ENCODE peak calls at places on chromosome 9, in seven cellular contexts. T is astrocyte of the cerebellum; P is aorta; C is left cardiac atrium; J is activated naive CD4-positive, alpha-beta T cell; I is epithelial cell of esophagus; X is fibroblast of the aortic adventitia. A is an unnamed sample.

GRCh38 chr9:94921656-94922055 is 195.2 kb downstream of the AOPEP start:
- DNase-seq in P (no peak), X (no peak), J (no peak), T (no peak), C (no peak), I (no peak), A (no peak)

GRCh38 chr9:105244996-105245719 is 707 bp downstream of the SLC44A1 start:
- DNase-seq in C (peak; percentile 35), I (peak; percentile 74), X (no peak), J (peak; percentile 19), P (peak; percentile 81), T (no peak), A (peak; percentile 61)

GRCh38 chr9:88824711-88825110 is 166.6 kb upstream of the S1PR3 start:
- DNase-seq in X (no peak), T (no peak), C (no peak), J (no peak), I (no peak), P (no peak), A (peak; percentile 41)

GRCh38 chr9:96331236-96331947 is 29.4 kb upstream of the HSD17B3 start:
- DNase-seq in J (no peak), I (peak; percentile 53), T (no peak), C (no peak), P (no peak), X (peak; percentile 33), A (peak; percentile 21)

GRCh38 chr9:109232449-109232848 is 65.4 kb upstream of the FRRS1L start:
- DNase-seq in X (peak; percentile 48), J (no peak), C (no peak), I (peak; percentile 94), T (no peak), P (no peak), A (peak; percentile 84)

GRCh38 chr9:7333714-7334113 is 465.9 kb downstream of the DMAC1 start:
- DNase-seq in J (no peak), P (no peak), X (no peak), I (no peak), C (no peak), T (no peak), A (peak; percentile 66)

GRCh38 chr9:112094948-112095779 is 79.9 kb downstream of the SUSD1 start:
- DNase-seq in I (no peak), J (no peak), T (no peak), P (no peak), C (no peak), X (no peak), A (peak; percentile 18)

GRCh38 chr9:3856592-3856991 is 330.8 kb upstream of the RFX3 start:
- DNase-seq in T (peak; percentile 59), J (no peak), C (no peak), I (no peak), P (no peak), X (peak; percentile 40), A (peak; percentile 44)

GRCh38 chr9:114046237-114046755 is 31.8 kb downstream of the AMBP start:
- DNase-seq in P (no peak), T (no peak), I (peak; percentile 61), X (no peak), J (no peak), C (no peak), A (no peak)

GRCh38 chr9:16921855-16922254 is 51.4 kb upstream of the BNC2 start:
- DNase-seq in J (no peak), X (peak; percentile 33), I (peak; percentile 34), C (no peak), P (no peak), T (no peak), A (no peak)

GRCh38 chr9:36163049-36163839 is 5.9 kb upstream of the CCIN start:
- DNase-seq in X (peak; percentile 80), P (peak; percentile 90), C (peak; percentile 67), T (peak; percentile 38), J (no peak), I (no peak), A (peak; percentile 89)

GRCh38 chr9:84828101-84828500 is 158.6 kb downstream of the NTRK2 start:
- DNase-seq in J (no peak), T (no peak), C (no peak), I (no peak), X (no peak), P (no peak), A (no peak)

GRCh38 chr9:90807006-90807405 is 5.4 kb downstream of the SYK start:
- DNase-seq in T (no peak), C (no peak), J (no peak), I (no peak), P (no peak), X (no peak), A (no peak)

GRCh38 chr9:5879419-5880181 is 11.1 kb upstream of the MLANA start:
- DNase-seq in X (peak; percentile 59), T (peak; percentile 15), C (no peak), I (peak; percentile 94), P (no peak), J (no peak), A (peak; percentile 56)

GRCh38 chr9:96015876-96016686 is 140.6 kb downstream of the ERCC6L2 start:
- DNase-seq in X (no peak), J (no peak), C (no peak), T (peak; percentile 28), P (no peak), I (no peak), A (no peak)

GRCh38 chr9:135898634-135899407 is 8.5 kb downstream of the CAMSAP1 start:
- DNase-seq in P (no peak), I (no peak), J (no peak), T (peak; percentile 49), X (peak; percentile 93), C (no peak), A (peak; percentile 67)

GRCh38 chr9:91949946-91950664 is at the start of gene ROR2:
- DNase-seq in P (peak; percentile 82), T (no peak), X (peak; percentile 38), C (peak; percentile 65), I (peak; percentile 35), J (no peak), A (peak; percentile 18)

GRCh38 chr9:89617978-89618377 is 13.2 kb downstream of the GADD45G start:
- DNase-seq in P (no peak), T (no peak), I (no peak), X (no peak), C (no peak), J (no peak), A (no peak)

GRCh38 chr9:14749738-14750137 is 27.2 kb upstream of the CER1 start:
- DNase-seq in T (no peak), J (no peak), P (no peak), I (no peak), C (no peak), X (no peak), A (no peak)

GRCh38 chr9:98550206-98550820 is 158.4 kb downstream of the GABBR2 start:
- DNase-seq in P (no peak), X (peak; percentile 64), I (no peak), C (no peak), J (no peak), T (no peak), A (peak; percentile 19)

GRCh38 chr9:34252670-34253459 is 74.0 kb downstream of the UBAP1 start:
- DNase-seq in J (peak; percentile 61), X (peak; percentile 76), I (peak; percentile 65), C (peak; percentile 71), P (peak; percentile 92), T (no peak), A (peak; percentile 74)

GRCh38 chr9:121963542-121963995 is 129.5 kb downstream of the TTLL11 start:
- DNase-seq in C (no peak), X (no peak), I (peak; percentile 93), T (no peak), P (no peak), J (no peak), A (peak; percentile 80)

GRCh38 chr9:95724253-95724991 is 151.1 kb upstream of the ERCC6L2 start:
- DNase-seq in J (peak; percentile 31), P (no peak), I (no peak), T (no peak), C (no peak), X (no peak), A (no peak)

GRCh38 chr9:114893622-114894021 is 36.8 kb downstream of the TNFSF8 start:
- DNase-seq in P (no peak), C (no peak), J (no peak), X (peak; percentile 53), I (peak; percentile 43), T (no peak), A (peak; percentile 76)

GRCh38 chr9:72038408-72038807 is 22.0 kb downstream of the C9orf57 start:
- DNase-seq in T (no peak), X (no peak), P (no peak), C (no peak), J (no peak), I (peak; percentile 83), A (peak; percentile 71)

GRCh38 chr9:20728493-20729220 is 44.6 kb downstream of the FOCAD start:
- DNase-seq in X (peak; percentile 65), I (peak; percentile 15), P (no peak), T (peak; percentile 24), J (no peak), C (no peak), A (peak; percentile 78)

GRCh38 chr9:105318729-105319513 is 74.5 kb downstream of the SLC44A1 start:
- DNase-seq in X (no peak), I (no peak), J (no peak), P (no peak), C (no peak), T (no peak), A (no peak)

GRCh38 chr9:70569070-70569772 is 154.8 kb upstream of the KLF9 start:
- DNase-seq in X (no peak), J (no peak), T (no peak), I (no peak), P (no peak), C (no peak), A (no peak)

GRCh38 chr9:103942652-103943051 is 151.5 kb upstream of the SMC2 start:
- DNase-seq in I (no peak), C (no peak), X (no peak), T (no peak), J (no peak), P (no peak), A (no peak)

GRCh38 chr9:33426843-33427293 is 20.5 kb downstream of the AQP3 start:
- DNase-seq in J (no peak), P (no peak), X (no peak), I (no peak), T (no peak), C (no peak), A (no peak)

GRCh38 chr9:115132648-115133047 is 14.7 kb upstream of the TNC start:
- DNase-seq in T (no peak), X (no peak), P (no peak), C (peak; percentile 34), I (no peak), J (no peak), A (peak; percentile 75)

GRCh38 chr9:106529616-106530015 is 333.4 kb upstream of the ZNF462 start:
- DNase-seq in C (no peak), I (peak; percentile 12), P (no peak), T (no peak), X (no peak), J (no peak), A (no peak)

GRCh38 chr9:98726735-98727134 is 18.0 kb upstream of the GABBR2 start:
- DNase-seq in I (no peak), T (no peak), C (no peak), J (no peak), X (peak; percentile 57), P (no peak), A (peak; percentile 67)

GRCh38 chr9:125601986-125602385 is 105.0 kb downstream of the MAPKAP1 start:
- DNase-seq in J (no peak), P (no peak), C (no peak), X (no peak), T (no peak), I (no peak), A (no peak)

A was measured in cardiac fibroblast.